ENCODE peak calls at places on chromosomes 3 and 15, in six cellular contexts. One of them, this sample, is unnamed.

GRCh38 chr15:100763764-100764750 is 115.6 kb upstream of the ALDH1A3 start:
- DNase-seq in activated B cell treated with CpG ODN at 0.5 μM for 24 hours: no peak
- DNase-seq in activated T-helper 1 cell treated with anti-CD3 and anti-CD28 coated beads, Interleukin-12 subunit alpha, Interleukin-12 subunit beta, Interleukin-2, Interleukin-4 antibody, amounts not matched to agents 30 ng/mL and 10 ng/mL and 1 ng/mL, durations not matched to agents 14 hours and 24 hours and 36 hours: no peak
- DNase-seq in GDM1: no peak
- DNase-seq in astrocyte: no peak
- DNase-seq in M059J: no peak
- DNase-seq in this sample: no peak

GRCh38 chr15:99953886-99954285 is 220.6 kb upstream of the LYSMD4 start:
- DNase-seq in activated B cell treated with CpG ODN at 0.5 μM for 24 hours: no peak
- DNase-seq in activated T-helper 1 cell treated with anti-CD3 and anti-CD28 coated beads, Interleukin-12 subunit alpha, Interleukin-12 subunit beta, Interleukin-2, Interleukin-4 antibody, amounts not matched to agents 30 ng/mL and 10 ng/mL and 1 ng/mL, durations not matched to agents 14 hours and 24 hours and 36 hours: no peak
- DNase-seq in GDM1: no peak
- DNase-seq in astrocyte: no peak
- DNase-seq in M059J: no peak
- DNase-seq in this sample: no peak

GRCh38 chr15:95044780-95045417 is 813.5 kb downstream of the MCTP2 start:
- DNase-seq in activated B cell treated with CpG ODN at 0.5 μM for 24 hours: no peak
- DNase-seq in activated T-helper 1 cell treated with anti-CD3 and anti-CD28 coated beads, Interleukin-12 subunit alpha, Interleukin-12 subunit beta, Interleukin-2, Interleukin-4 antibody, amounts not matched to agents 30 ng/mL and 10 ng/mL and 1 ng/mL, durations not matched to agents 14 hours and 24 hours and 36 hours: no peak
- DNase-seq in GDM1: no peak
- DNase-seq in astrocyte: no peak
- DNase-seq in M059J: no peak
- DNase-seq in this sample: no peak

GRCh38 chr15:93987068-93987467 is 244.3 kb upstream of the MCTP2 start:
- DNase-seq in activated B cell treated with CpG ODN at 0.5 μM for 24 hours: no peak
- DNase-seq in activated T-helper 1 cell treated with anti-CD3 and anti-CD28 coated beads, Interleukin-12 subunit alpha, Interleukin-12 subunit beta, Interleukin-2, Interleukin-4 antibody, amounts not matched to agents 30 ng/mL and 10 ng/mL and 1 ng/mL, durations not matched to agents 14 hours and 24 hours and 36 hours: peak
- DNase-seq in GDM1: no peak
- DNase-seq in astrocyte: no peak
- DNase-seq in M059J: no peak
- DNase-seq in this sample: no peak

GRCh38 chr3:129326138-129326537 is 47.5 kb downstream of the HMCES start:
- DNase-seq in activated B cell treated with CpG ODN at 0.5 μM for 24 hours: no peak
- DNase-seq in activated T-helper 1 cell treated with anti-CD3 and anti-CD28 coated beads, Interleukin-12 subunit alpha, Interleukin-12 subunit beta, Interleukin-2, Interleukin-4 antibody, amounts not matched to agents 30 ng/mL and 10 ng/mL and 1 ng/mL, durations not matched to agents 14 hours and 24 hours and 36 hours: no peak
- DNase-seq in GDM1: no peak
- DNase-seq in astrocyte: no peak
- DNase-seq in M059J: no peak
- DNase-seq in this sample: no peak

GRCh38 chr3:179082416-179082815 is 10.8 kb upstream of the ZMAT3 start:
- DNase-seq in activated B cell treated with CpG ODN at 0.5 μM for 24 hours: no peak
- DNase-seq in activated T-helper 1 cell treated with anti-CD3 and anti-CD28 coated beads, Interleukin-12 subunit alpha, Interleukin-12 subunit beta, Interleukin-2, Interleukin-4 antibody, amounts not matched to agents 30 ng/mL and 10 ng/mL and 1 ng/mL, durations not matched to agents 14 hours and 24 hours and 36 hours: no peak
- DNase-seq in GDM1: no peak
- DNase-seq in astrocyte: peak
- DNase-seq in M059J: peak
- DNase-seq in this sample: no peak

GRCh38 chr3:40714771-40715170 is 190.0 kb downstream of the ZNF621 start:
- DNase-seq in activated B cell treated with CpG ODN at 0.5 μM for 24 hours: no peak
- DNase-seq in activated T-helper 1 cell treated with anti-CD3 and anti-CD28 coated beads, Interleukin-12 subunit alpha, Interleukin-12 subunit beta, Interleukin-2, Interleukin-4 antibody, amounts not matched to agents 30 ng/mL and 10 ng/mL and 1 ng/mL, durations not matched to agents 14 hours and 24 hours and 36 hours: no peak
- DNase-seq in GDM1: no peak
- DNase-seq in astrocyte: no peak
- DNase-seq in M059J: no peak
- DNase-seq in this sample: no peak

GRCh38 chr3:183180105-183180763 is 17.7 kb upstream of the LAMP3 start:
- DNase-seq in activated B cell treated with CpG ODN at 0.5 μM for 24 hours: no peak
- DNase-seq in activated T-helper 1 cell treated with anti-CD3 and anti-CD28 coated beads, Interleukin-12 subunit alpha, Interleukin-12 subunit beta, Interleukin-2, Interleukin-4 antibody, amounts not matched to agents 30 ng/mL and 10 ng/mL and 1 ng/mL, durations not matched to agents 14 hours and 24 hours and 36 hours: no peak
- DNase-seq in GDM1: no peak
- DNase-seq in astrocyte: no peak
- DNase-seq in M059J: no peak
- DNase-seq in this sample: no peak

GRCh38 chr15:60223161-60223560 is 174.6 kb downstream of the ANXA2 start:
- DNase-seq in activated B cell treated with CpG ODN at 0.5 μM for 24 hours: no peak
- DNase-seq in activated T-helper 1 cell treated with anti-CD3 and anti-CD28 coated beads, Interleukin-12 subunit alpha, Interleukin-12 subunit beta, Interleukin-2, Interleukin-4 antibody, amounts not matched to agents 30 ng/mL and 10 ng/mL and 1 ng/mL, durations not matched to agents 14 hours and 24 hours and 36 hours: no peak
- DNase-seq in GDM1: no peak
- DNase-seq in astrocyte: no peak
- DNase-seq in M059J: no peak
- DNase-seq in this sample: no peak

GRCh38 chr15:99452728-99453643 is 112.8 kb upstream of the MEF2A start:
- DNase-seq in activated B cell treated with CpG ODN at 0.5 μM for 24 hours: peak
- DNase-seq in activated T-helper 1 cell treated with anti-CD3 and anti-CD28 coated beads, Interleukin-12 subunit alpha, Interleukin-12 subunit beta, Interleukin-2, Interleukin-4 antibody, amounts not matched to agents 30 ng/mL and 10 ng/mL and 1 ng/mL, durations not matched to agents 14 hours and 24 hours and 36 hours: no peak
- DNase-seq in GDM1: peak
- DNase-seq in astrocyte: peak
- DNase-seq in M059J: peak
- DNase-seq in this sample: no peak

GRCh38 chr15:91515188-91515754 is 338.2 kb upstream of the SLCO3A1 start:
- DNase-seq in activated B cell treated with CpG ODN at 0.5 μM for 24 hours: no peak
- DNase-seq in activated T-helper 1 cell treated with anti-CD3 and anti-CD28 coated beads, Interleukin-12 subunit alpha, Interleukin-12 subunit beta, Interleukin-2, Interleukin-4 antibody, amounts not matched to agents 30 ng/mL and 10 ng/mL and 1 ng/mL, durations not matched to agents 14 hours and 24 hours and 36 hours: no peak
- DNase-seq in GDM1: peak
- DNase-seq in astrocyte: peak
- DNase-seq in M059J: peak
- DNase-seq in this sample: peak

GRCh38 chr3:147049901-147050300 is 356.4 kb downstream of the ZIC4 start:
- DNase-seq in activated B cell treated with CpG ODN at 0.5 μM for 24 hours: no peak
- DNase-seq in activated T-helper 1 cell treated with anti-CD3 and anti-CD28 coated beads, Interleukin-12 subunit alpha, Interleukin-12 subunit beta, Interleukin-2, Interleukin-4 antibody, amounts not matched to agents 30 ng/mL and 10 ng/mL and 1 ng/mL, durations not matched to agents 14 hours and 24 hours and 36 hours: no peak
- DNase-seq in GDM1: no peak
- DNase-seq in astrocyte: no peak
- DNase-seq in M059J: no peak
- DNase-seq in this sample: no peak

GRCh38 chr3:29936766-29937165 is 655.9 kb downstream of the RBMS3 start:
- DNase-seq in activated B cell treated with CpG ODN at 0.5 μM for 24 hours: no peak
- DNase-seq in activated T-helper 1 cell treated with anti-CD3 and anti-CD28 coated beads, Interleukin-12 subunit alpha, Interleukin-12 subunit beta, Interleukin-2, Interleukin-4 antibody, amounts not matched to agents 30 ng/mL and 10 ng/mL and 1 ng/mL, durations not matched to agents 14 hours and 24 hours and 36 hours: no peak
- DNase-seq in GDM1: no peak
- DNase-seq in astrocyte: no peak
- DNase-seq in M059J: no peak
- DNase-seq in this sample: no peak

GRCh38 chr3:55333923-55334322 is 153.2 kb downstream of the WNT5A start:
- DNase-seq in activated B cell treated with CpG ODN at 0.5 μM for 24 hours: no peak
- DNase-seq in activated T-helper 1 cell treated with anti-CD3 and anti-CD28 coated beads, Interleukin-12 subunit alpha, Interleukin-12 subunit beta, Interleukin-2, Interleukin-4 antibody, amounts not matched to agents 30 ng/mL and 10 ng/mL and 1 ng/mL, durations not matched to agents 14 hours and 24 hours and 36 hours: no peak
- DNase-seq in GDM1: no peak
- DNase-seq in astrocyte: peak
- DNase-seq in M059J: peak
- DNase-seq in this sample: no peak

GRCh38 chr3:118544458-118544857 is 490.2 kb downstream of the IGSF11 start:
- DNase-seq in activated B cell treated with CpG ODN at 0.5 μM for 24 hours: no peak
- DNase-seq in activated T-helper 1 cell treated with anti-CD3 and anti-CD28 coated beads, Interleukin-12 subunit alpha, Interleukin-12 subunit beta, Interleukin-2, Interleukin-4 antibody, amounts not matched to agents 30 ng/mL and 10 ng/mL and 1 ng/mL, durations not matched to agents 14 hours and 24 hours and 36 hours: no peak
- DNase-seq in GDM1: no peak
- DNase-seq in astrocyte: peak
- DNase-seq in M059J: peak
- DNase-seq in this sample: peak

GRCh38 chr3:188243124-188243795 is 89.3 kb downstream of the LPP start:
- DNase-seq in activated B cell treated with CpG ODN at 0.5 μM for 24 hours: no peak
- DNase-seq in activated T-helper 1 cell treated with anti-CD3 and anti-CD28 coated beads, Interleukin-12 subunit alpha, Interleukin-12 subunit beta, Interleukin-2, Interleukin-4 antibody, amounts not matched to agents 30 ng/mL and 10 ng/mL and 1 ng/mL, durations not matched to agents 14 hours and 24 hours and 36 hours: no peak
- DNase-seq in GDM1: no peak
- DNase-seq in astrocyte: no peak
- DNase-seq in M059J: peak
- DNase-seq in this sample: no peak

GRCh38 chr3:134197681-134198261 is 52.9 kb downstream of the RYK start:
- DNase-seq in activated B cell treated with CpG ODN at 0.5 μM for 24 hours: no peak
- DNase-seq in activated T-helper 1 cell treated with anti-CD3 and anti-CD28 coated beads, Interleukin-12 subunit alpha, Interleukin-12 subunit beta, Interleukin-2, Interleukin-4 antibody, amounts not matched to agents 30 ng/mL and 10 ng/mL and 1 ng/mL, durations not matched to agents 14 hours and 24 hours and 36 hours: no peak
- DNase-seq in GDM1: peak
- DNase-seq in astrocyte: peak
- DNase-seq in M059J: peak
- DNase-seq in this sample: peak

GRCh38 chr15:101043011-101043410 is 123.9 kb downstream of the LRRK1 start:
- DNase-seq in activated B cell treated with CpG ODN at 0.5 μM for 24 hours: no peak
- DNase-seq in activated T-helper 1 cell treated with anti-CD3 and anti-CD28 coated beads, Interleukin-12 subunit alpha, Interleukin-12 subunit beta, Interleukin-2, Interleukin-4 antibody, amounts not matched to agents 30 ng/mL and 10 ng/mL and 1 ng/mL, durations not matched to agents 14 hours and 24 hours and 36 hours: no peak
- DNase-seq in GDM1: no peak
- DNase-seq in astrocyte: no peak
- DNase-seq in M059J: no peak
- DNase-seq in this sample: no peak

GRCh38 chr3:40780341-40780800 is 255.6 kb downstream of the ZNF621 start:
- DNase-seq in activated B cell treated with CpG ODN at 0.5 μM for 24 hours: no peak
- DNase-seq in activated T-helper 1 cell treated with anti-CD3 and anti-CD28 coated beads, Interleukin-12 subunit alpha, Interleukin-12 subunit beta, Interleukin-2, Interleukin-4 antibody, amounts not matched to agents 30 ng/mL and 10 ng/mL and 1 ng/mL, durations not matched to agents 14 hours and 24 hours and 36 hours: no peak
- DNase-seq in GDM1: no peak
- DNase-seq in astrocyte: no peak
- DNase-seq in M059J: peak
- DNase-seq in this sample: peak

This sample was measured in hepatocyte.